ENCODE peak calls at places on chromosome 1, in eight cellular contexts. O, U, H, V, N, L, Y and G are unnamed samples.

GRCh38 chr1:60589046-60589748 is 493.2 kb upstream of the NFIA start:
- DNase-seq in O (no peak), U (peak), H (no peak), V (no peak), N (no peak), L (no peak), Y (no peak), G (no peak)

GRCh38 chr1:162368451-162368850 is 8.2 kb downstream of the SPATA46 start:
- DNase-seq in O (no peak), U (no peak), H (no peak), V (no peak), N (no peak), L (peak), Y (no peak), G (no peak)

GRCh38 chr1:226649780-226650179 is 89.3 kb downstream of the ITPKB start:
- DNase-seq in O (no peak), U (peak), H (peak), V (no peak), N (peak), L (no peak), Y (no peak), G (peak)

GRCh38 chr1:8467308-8467707 is 149.4 kb downstream of the SLC45A1 start:
- DNase-seq in O (no peak), U (no peak), H (no peak), V (no peak), N (no peak), L (no peak), Y (no peak), G (no peak)

GRCh38 chr1:156467906-156468305 is 32.7 kb downstream of the MEF2D start:
- DNase-seq in O (no peak), U (no peak), H (no peak), V (no peak), N (no peak), L (no peak), Y (no peak), G (no peak)

GRCh38 chr1:225866061-225866844 is 15.9 kb downstream of the TMEM63A start:
- DNase-seq in O (peak), U (peak), H (peak), V (no peak), N (peak), L (no peak), Y (no peak), G (peak)

GRCh38 chr1:30275926-30276736 is 447.3 kb downstream of the MATN1 start:
- DNase-seq in O (no peak), U (no peak), H (no peak), V (no peak), N (no peak), L (no peak), Y (no peak), G (no peak)

GRCh38 chr1:19892628-19893168 is 10.5 kb downstream of the OTUD3 start:
- DNase-seq in O (no peak), U (peak), H (peak), V (no peak), N (no peak), L (no peak), Y (no peak), G (no peak)

GRCh38 chr1:64172458-64172983 is 30.9 kb upstream of the UBE2U start:
- DNase-seq in O (no peak), U (no peak), H (peak), V (no peak), N (no peak), L (no peak), Y (no peak), G (no peak)

GRCh38 chr1:166032163-166032562 is 134.6 kb downstream of the FAM78B start:
- DNase-seq in O (no peak), U (no peak), H (no peak), V (no peak), N (no peak), L (no peak), Y (no peak), G (no peak)

GRCh38 chr1:100034465-100034864 is 64.7 kb downstream of the SLC35A3 start:
- DNase-seq in O (no peak), U (peak), H (peak), V (peak), N (no peak), L (no peak), Y (peak), G (no peak)

GRCh38 chr1:244970236-244970652 is 105.9 kb upstream of the HNRNPU start:
- DNase-seq in O (peak), U (peak), H (peak), V (no peak), N (peak), L (no peak), Y (no peak), G (peak)